ENCODE peak calls at places on chromosomes 11 and 22, in ten cellular contexts. D is GM06990; R is IMR-90; Q is CD4-positive, alpha-beta T cell; I is GM23338; H is K562; G is left ventricle myocardium inferior; C is endothelial cell of umbilical vein; Y is psoas muscle; F is A549. V is an unnamed sample.

GRCh38 chr11:116529210-116529609 is 243.6 kb downstream of the BUD13 start:
- DNase-seq in D (no peak), R (no peak), Q (no peak), I (no peak), H (no peak), G (no peak), C (no peak), Y (no peak), F (no peak), V (no peak)

GRCh38 chr11:111422494-111423249 is 43.6 kb upstream of the POU2AF1 start:
- DNase-seq in D (peak), R (peak), Q (peak), I (peak), H (peak), G (peak), C (no peak), Y (peak), F (peak), V (no peak)

GRCh38 chr22:38214248-38215056 is 12.7 kb downstream of the MAFF start:
- DNase-seq in D (peak), R (peak), Q (peak), I (peak), H (peak), G (peak), C (peak), Y (peak), F (no peak), V (no peak)

GRCh38 chr11:33157103-33158027 is 3.9 kb downstream of the CSTF3 start:
- DNase-seq in D (no peak), R (no peak), Q (no peak), I (no peak), H (no peak), G (no peak), C (no peak), Y (no peak), F (no peak), V (no peak)

GRCh38 chr11:27215471-27216267 is 147.3 kb downstream of the CCDC34 start:
- DNase-seq in D (no peak), R (no peak), Q (no peak), I (no peak), H (no peak), G (peak), C (peak), Y (peak), F (no peak), V (no peak)

GRCh38 chr11:73759520-73760065 is 1.3 kb downstream of the RAB6A start:
- DNase-seq in D (no peak), R (peak), Q (no peak), I (peak), H (no peak), G (no peak), C (peak), Y (no peak), F (peak), V (no peak)

GRCh38 chr22:47615051-47615450 is 852.6 kb downstream of the TBC1D22A start:
- DNase-seq in D (no peak), R (no peak), Q (no peak), I (no peak), H (no peak), G (no peak), C (no peak), Y (no peak), F (no peak), V (no peak)

GRCh38 chr11:114307524-114308203 is 11.5 kb downstream of the NNMT start:
- DNase-seq in D (no peak), R (peak), Q (no peak), I (no peak), H (no peak), G (peak), C (peak), Y (peak), F (no peak), V (peak)

GRCh38 chr22:47191630-47192105 is 429.2 kb downstream of the TBC1D22A start:
- DNase-seq in D (no peak), R (no peak), Q (no peak), I (no peak), H (no peak), G (no peak), C (no peak), Y (no peak), F (no peak), V (no peak)

GRCh38 chr11:130719516-130719915 is 196.8 kb downstream of the SNX19 start:
- DNase-seq in D (no peak), R (peak), Q (no peak), I (no peak), H (no peak), G (no peak), C (no peak), Y (no peak), F (no peak), V (no peak)

GRCh38 chr11:69392104-69392653 is 89.3 kb upstream of the LINC01488 start:
- DNase-seq in D (no peak), R (no peak), Q (no peak), I (no peak), H (no peak), G (no peak), C (no peak), Y (peak), F (no peak), V (no peak)

GRCh38 chr11:99585606-99586005 is 564.9 kb downstream of the CNTN5 start:
- DNase-seq in D (no peak), R (no peak), Q (no peak), I (no peak), H (no peak), G (no peak), C (no peak), Y (no peak), F (no peak), V (no peak)

GRCh38 chr22:24938741-24939341 is 7.7 kb downstream of the LHFPL7 start:
- DNase-seq in D (no peak), R (peak), Q (no peak), I (peak), H (peak), G (no peak), C (peak), Y (no peak), F (peak), V (no peak)

GRCh38 chr11:119352857-119353260 is 6.4 kb upstream of the MFRP start:
- DNase-seq in D (no peak), R (no peak), Q (no peak), I (peak), H (peak), G (no peak), C (peak), Y (peak), F (no peak), V (no peak)

GRCh38 chr22:20996031-20996410 is 5.9 kb downstream of the THAP7 start:
- DNase-seq in D (no peak), R (no peak), Q (no peak), I (no peak), H (no peak), G (no peak), C (no peak), Y (no peak), F (no peak), V (no peak)

GRCh38 chr11:117143390-117143789 is 697 bp upstream of the PAFAH1B2 start:
- DNase-seq in D (no peak), R (peak), Q (no peak), I (peak), H (peak), G (peak), C (no peak), Y (peak), F (peak), V (no peak)

GRCh38 chr11:103433380-103433779 is 324.2 kb downstream of the DYNC2H1 start:
- DNase-seq in D (no peak), R (peak), Q (no peak), I (no peak), H (no peak), G (no peak), C (no peak), Y (no peak), F (no peak), V (peak)

GRCh38 chr11:123581651-123582399 is 72.6 kb downstream of the SCN3B start:
- DNase-seq in D (no peak), R (no peak), Q (no peak), I (no peak), H (no peak), G (no peak), C (no peak), Y (peak), F (no peak), V (no peak)

GRCh38 chr22:40529817-40530216 is 106.7 kb downstream of the MRTFA start:
- DNase-seq in D (no peak), R (peak), Q (no peak), I (no peak), H (no peak), G (no peak), C (no peak), Y (no peak), F (no peak), V (no peak)

GRCh38 chr11:92180664-92181251 is 43.9 kb upstream of the FAT3 start:
- DNase-seq in D (no peak), R (peak), Q (no peak), I (peak), H (no peak), G (no peak), C (no peak), Y (no peak), F (no peak), V (no peak)

GRCh38 chr11:18065572-18065971 is 19.5 kb upstream of the TPH1 start:
- DNase-seq in D (no peak), R (no peak), Q (no peak), I (no peak), H (no peak), G (no peak), C (no peak), Y (no peak), F (no peak), V (no peak)

GRCh38 chr11:108963118-108963517 is 298.2 kb downstream of the DDX10 start:
- DNase-seq in D (no peak), R (no peak), Q (no peak), I (no peak), H (no peak), G (no peak), C (no peak), Y (no peak), F (no peak), V (no peak)

GRCh38 chr11:71252782-71253730 is 679 bp upstream of the SHANK2 start:
- DNase-seq in D (no peak), R (peak), Q (no peak), I (peak), H (no peak), G (no peak), C (no peak), Y (no peak), F (peak), V (no peak)

GRCh38 chr11:19934828-19935259 is 222.2 kb downstream of the NAV2 start:
- DNase-seq in D (no peak), R (peak), Q (no peak), I (no peak), H (peak), G (no peak), C (no peak), Y (no peak), F (no peak), V (no peak)

GRCh38 chr11:9529333-9529648 is 44.2 kb upstream of the WEE1 start:
- DNase-seq in D (no peak), R (no peak), Q (no peak), I (no peak), H (peak), G (peak), C (no peak), Y (peak), F (no peak), V (no peak)

GRCh38 chr11:68584991-68585524 is 99.3 kb upstream of the GAL start:
- DNase-seq in D (no peak), R (peak), Q (no peak), I (no peak), H (no peak), G (no peak), C (no peak), Y (no peak), F (no peak), V (no peak)

GRCh38 chr11:1300569-1301187 is 8.8 kb downstream of the TOLLIP start:
- DNase-seq in D (no peak), R (no peak), Q (no peak), I (no peak), H (no peak), G (no peak), C (no peak), Y (no peak), F (no peak), V (no peak)

GRCh38 chr22:46931881-46932280 is 169.4 kb downstream of the TBC1D22A start:
- DNase-seq in D (no peak), R (peak), Q (no peak), I (no peak), H (no peak), G (no peak), C (no peak), Y (no peak), F (no peak), V (no peak)

GRCh38 chr11:86814775-86815174 is 14.4 kb downstream of the PRSS23 start:
- DNase-seq in D (no peak), R (peak), Q (no peak), I (no peak), H (no peak), G (no peak), C (peak), Y (no peak), F (no peak), V (no peak)

GRCh38 chr22:24937114-24937513 is 9.4 kb downstream of the LHFPL7 start:
- DNase-seq in D (no peak), R (no peak), Q (no peak), I (peak), H (no peak), G (no peak), C (peak), Y (no peak), F (no peak), V (no peak)

GRCh38 chr11:59866397-59866796 is at the start of gene TCN1:
- DNase-seq in D (no peak), R (no peak), Q (no peak), I (no peak), H (no peak), G (no peak), C (no peak), Y (no peak), F (no peak), V (no peak)

GRCh38 chr11:19679952-19680823 is 32.4 kb upstream of the NAV2 start:
- DNase-seq in D (no peak), R (peak), Q (no peak), I (peak), H (no peak), G (peak), C (peak), Y (peak), F (peak), V (peak)

GRCh38 chr11:10304495-10305261 is at the start of gene ADM:
- DNase-seq in D (peak), R (peak), Q (no peak), I (peak), H (peak), G (peak), C (peak), Y (peak), F (peak), V (peak)

GRCh38 chr22:50209893-50210292 is 9.1 kb downstream of the SELENOO start:
- DNase-seq in D (no peak), R (peak), Q (peak), I (peak), H (peak), G (peak), C (peak), Y (peak), F (peak), V (peak)

GRCh38 chr11:38791346-38791961 is 2193.4 kb upstream of the RAG2 start:
- DNase-seq in D (no peak), R (peak), Q (no peak), I (peak), H (peak), G (no peak), C (peak), Y (no peak), F (peak), V (peak)

GRCh38 chr22:30948930-30949342 is 19.6 kb downstream of the MORC2 start:
- DNase-seq in D (no peak), R (peak), Q (no peak), I (peak), H (no peak), G (no peak), C (no peak), Y (no peak), F (no peak), V (no peak)
- TF ChIP-seq CTCF in D (no peak), R (no peak), Q (no peak), I (no peak), H (no peak), G (no peak), C (no peak), Y (no peak), F (no peak), V (no peak)

DNA sequence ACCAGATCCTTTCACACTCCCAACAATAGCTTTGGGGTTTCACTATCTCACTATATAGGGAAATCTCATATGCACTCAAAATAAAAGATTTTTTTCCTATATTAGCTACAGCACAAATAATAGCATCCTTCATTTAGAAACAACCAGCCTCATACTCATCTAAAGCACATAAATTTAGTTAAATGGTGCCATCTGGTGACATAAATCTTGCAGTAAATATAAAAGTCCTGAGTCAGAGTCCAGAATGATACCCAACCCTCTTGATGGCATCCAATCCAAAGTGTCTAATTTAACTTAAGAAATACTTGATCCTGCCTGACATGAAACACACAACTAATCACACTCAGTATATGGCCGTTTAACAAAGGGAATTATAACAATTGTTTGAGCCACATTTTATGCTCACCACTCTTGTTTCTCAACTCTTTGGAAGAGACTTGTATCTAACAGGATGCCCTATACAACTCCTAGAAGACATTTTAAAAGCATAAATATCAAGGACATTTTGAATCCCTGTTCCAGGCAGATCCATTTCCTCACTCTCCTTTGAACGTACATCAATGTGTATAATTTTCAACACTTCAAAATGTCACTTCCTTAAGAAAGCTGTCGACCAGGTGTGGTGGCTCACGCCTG is 36.2 kb downstream of the DLG2 start:
- DNase-seq in D (no peak), R (peak), Q (no peak), I (peak), H (no peak), G (no peak), C (no peak), Y (no peak), F (peak), V (peak)
- TF ChIP-seq CTCF in D (no peak), R (peak), Q (no peak), I (peak), H (peak), G (peak), C (no peak), Y (peak), F (peak), V (peak)

GRCh38 chr22:43272301-43272700 is 70.9 kb downstream of the SCUBE1 start:
- DNase-seq in D (no peak), R (peak), Q (no peak), I (no peak), H (no peak), G (no peak), C (no peak), Y (no peak), F (no peak), V (no peak)

GRCh38 chr22:43268261-43268660 is 74.9 kb downstream of the SCUBE1 start:
- DNase-seq in D (no peak), R (no peak), Q (no peak), I (no peak), H (no peak), G (no peak), C (no peak), Y (no peak), F (no peak), V (no peak)

GRCh38 chr22:43270949-43271348 is 72.2 kb downstream of the SCUBE1 start:
- DNase-seq in D (no peak), R (no peak), Q (no peak), I (no peak), H (no peak), G (no peak), C (no peak), Y (no peak), F (no peak), V (no peak)

GRCh38 chr22:43269325-43270040 is 73.7 kb downstream of the SCUBE1 start:
- DNase-seq in D (no peak), R (no peak), Q (no peak), I (peak), H (no peak), G (no peak), C (no peak), Y (no peak), F (no peak), V (no peak)

DNA sequence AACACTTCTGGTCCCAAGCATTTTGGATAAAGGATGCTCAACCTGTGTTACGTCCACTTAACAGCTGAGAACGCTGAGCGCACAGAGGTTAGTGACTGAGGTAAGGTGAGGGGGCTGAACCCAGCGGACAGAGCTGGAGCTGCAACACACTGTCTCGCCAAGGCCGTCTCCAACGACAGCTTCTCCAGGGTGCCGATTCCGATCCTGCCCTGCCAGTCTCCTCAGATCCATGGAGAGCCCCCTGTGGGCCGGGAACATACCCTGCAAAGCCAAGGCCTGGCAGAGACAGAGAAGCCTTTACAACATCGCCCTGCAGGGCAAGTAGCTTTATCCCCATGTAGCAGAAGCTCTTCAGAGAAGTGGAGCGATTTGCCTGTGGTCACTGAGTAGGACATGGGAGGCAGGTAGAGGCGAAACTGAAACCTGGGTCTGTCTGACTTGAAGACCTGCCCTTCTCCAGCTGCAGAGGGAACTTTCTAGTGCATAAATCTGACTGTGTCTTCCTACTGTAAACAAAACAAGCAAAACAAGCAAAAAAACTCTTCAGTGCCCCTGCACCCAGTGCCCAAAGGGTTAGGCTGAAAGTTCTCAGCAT is 72.8 kb downstream of the SCUBE1 start:
- DNase-seq in D (no peak), R (no peak), Q (no peak), I (peak), H (peak), G (no peak), C (no peak), Y (no peak), F (peak), V (no peak)
- TF ChIP-seq CTCF in D (peak), R (no peak), Q (no peak), I (peak), H (peak), G (no peak), C (peak), Y (no peak), F (no peak), V (peak)

GRCh38 chr22:44954113-44954512 is 55.7 kb downstream of the PHF21B start:
- DNase-seq in D (peak), R (no peak), Q (no peak), I (no peak), H (no peak), G (no peak), C (no peak), Y (no peak), F (no peak), V (no peak)

GRCh38 chr22:44952863-44953790 is 56.7 kb downstream of the PHF21B start:
- DNase-seq in D (no peak), R (no peak), Q (no peak), I (peak), H (no peak), G (no peak), C (no peak), Y (no peak), F (no peak), V (no peak)

GRCh38 chr22:44955102-44955501 is 54.7 kb downstream of the PHF21B start:
- DNase-seq in D (peak), R (no peak), Q (no peak), I (no peak), H (no peak), G (no peak), C (no peak), Y (no peak), F (no peak), V (no peak)

GRCh38 chr22:44956835-44957234 is 53.0 kb downstream of the PHF21B start:
- DNase-seq in D (no peak), R (no peak), Q (no peak), I (peak), H (no peak), G (no peak), C (no peak), Y (no peak), F (no peak), V (no peak)

DNA sequence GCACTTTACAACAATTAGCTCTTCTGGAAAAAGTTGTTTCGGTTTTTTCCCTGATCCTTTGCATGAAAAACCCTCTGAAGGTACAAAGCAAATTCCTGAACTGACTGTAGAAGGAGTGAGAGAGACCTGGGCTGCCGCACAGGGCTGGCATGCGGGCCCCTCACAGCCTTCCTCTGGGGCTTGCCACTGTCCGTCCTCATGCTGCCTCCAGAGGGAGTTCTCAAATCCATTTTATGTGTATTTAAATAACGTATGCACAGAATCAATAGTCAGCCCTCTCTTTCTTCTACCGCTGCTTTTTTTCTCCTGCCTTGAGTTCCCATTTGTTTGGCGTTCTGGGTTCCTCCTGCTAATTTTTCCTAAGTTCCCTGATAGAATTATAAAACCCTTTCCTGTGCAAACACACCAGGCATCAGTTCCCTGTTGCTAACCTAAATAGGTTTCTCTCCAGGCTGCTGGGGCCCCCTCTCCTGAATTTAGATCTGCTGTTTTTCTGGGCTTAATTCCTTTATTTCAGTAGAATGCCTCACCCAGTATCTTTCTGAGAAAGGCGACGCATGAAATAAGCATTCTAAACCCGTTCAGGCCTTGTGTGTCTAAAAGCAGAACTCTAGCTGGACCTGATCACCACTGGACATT is 52.4 kb downstream of the PHF21B start:
- DNase-seq in D (no peak), R (peak), Q (no peak), I (peak), H (no peak), G (no peak), C (no peak), Y (no peak), F (no peak), V (no peak)
- TF ChIP-seq CTCF in D (peak), R (peak), Q (no peak), I (peak), H (peak), G (no peak), C (no peak), Y (no peak), F (no peak), V (no peak)